ENCODE peak calls at places on chromosomes 5 and 9, in six cellular contexts. One of them, this sample, is unnamed.

GRCh38 chr9:69030851-69031645 is 4.5 kb upstream of the FXN start:
- DNase-seq in kidney: no peak
- DNase-seq in GM23248: peak
- DNase-seq in COR-L47: no peak
- DNase-seq in amygdala: no peak
- DNase-seq in cardiac muscle cell: no peak
- DNase-seq in this sample: peak

GRCh38 chr5:142677212-142677611 is 8.7 kb downstream of the FGF1 start:
- DNase-seq in kidney: no peak
- DNase-seq in GM23248: peak
- DNase-seq in COR-L47: no peak
- DNase-seq in amygdala: no peak
- DNase-seq in cardiac muscle cell: no peak
- DNase-seq in this sample: no peak

GRCh38 chr5:53035868-53036381 is 46.8 kb downstream of the ITGA2 start:
- DNase-seq in kidney: no peak
- DNase-seq in GM23248: peak
- DNase-seq in COR-L47: no peak
- DNase-seq in amygdala: no peak
- DNase-seq in cardiac muscle cell: no peak
- DNase-seq in this sample: peak

GRCh38 chr9:114746591-114746990 is 59.2 kb downstream of the TNFSF15 start:
- DNase-seq in kidney: no peak
- DNase-seq in GM23248: peak
- DNase-seq in COR-L47: no peak
- DNase-seq in amygdala: no peak
- DNase-seq in cardiac muscle cell: no peak
- DNase-seq in this sample: no peak

GRCh38 chr5:128674837-128675446 is 136.9 kb upstream of the FBN2 start:
- DNase-seq in kidney: no peak
- DNase-seq in GM23248: peak
- DNase-seq in COR-L47: peak
- DNase-seq in amygdala: no peak
- DNase-seq in cardiac muscle cell: no peak
- DNase-seq in this sample: peak

GRCh38 chr9:124414612-124415011 is 630 bp downstream of the PSMB7 start:
- DNase-seq in kidney: no peak
- DNase-seq in GM23248: peak
- DNase-seq in COR-L47: no peak
- DNase-seq in amygdala: no peak
- DNase-seq in cardiac muscle cell: no peak
- DNase-seq in this sample: no peak

GRCh38 chr9:34547960-34548603 is 25.3 kb upstream of the ENHO start:
- DNase-seq in kidney: peak
- DNase-seq in GM23248: peak
- DNase-seq in COR-L47: peak
- DNase-seq in amygdala: peak
- DNase-seq in cardiac muscle cell: peak
- DNase-seq in this sample: peak

GRCh38 chr9:130137081-130137869 is 34.9 kb upstream of the NCS1 start:
- DNase-seq in kidney: no peak
- DNase-seq in GM23248: peak
- DNase-seq in COR-L47: no peak
- DNase-seq in amygdala: no peak
- DNase-seq in cardiac muscle cell: no peak
- DNase-seq in this sample: no peak

GRCh38 chr9:32931129-32931528 is 70.3 kb downstream of the APTX start:
- DNase-seq in kidney: no peak
- DNase-seq in GM23248: no peak
- DNase-seq in COR-L47: no peak
- DNase-seq in amygdala: no peak
- DNase-seq in cardiac muscle cell: no peak
- DNase-seq in this sample: no peak

GRCh38 chr5:103424008-103424407 is 138.6 kb downstream of the NUDT12 start:
- DNase-seq in kidney: no peak
- DNase-seq in GM23248: peak
- DNase-seq in COR-L47: no peak
- DNase-seq in amygdala: no peak
- DNase-seq in cardiac muscle cell: no peak
- DNase-seq in this sample: peak